ENCODE peak calls at places on chromosomes 1 and 21, in four cellular contexts. Z, Q, B and U are unnamed samples. For H3K27me3, the result is how much of the 10 kb centered on the place peaks cover.

GRCh38 chr1:26164036-26164927 is 4.5 kb downstream of the C1orf232 start:
- DNase-seq in Z (no peak), Q (no peak), B (no peak), U (no peak)

GRCh38 chr1:162690672-162691434 is 58.6 kb downstream of the DDR2 start:
- DNase-seq in Z (peak), Q (no peak), B (no peak), U (peak)

GRCh38 chr1:150763631-150764223 is 1.9 kb downstream of the CTSS start:
- DNase-seq in Z (no peak), Q (no peak), B (no peak), U (no peak)

GRCh38 chr1:6026095-6026809 is 19.4 kb upstream of the KCNAB2 start:
- DNase-seq in Z (no peak), Q (peak), B (peak), U (no peak)

GRCh38 chr1:7755448-7755847 is 15.6 kb upstream of the VAMP3 start:
- DNase-seq in Z (no peak), Q (peak), B (no peak), U (no peak)

GRCh38 chr1:203914292-203914691 is 52.9 kb downstream of the SNRPE start:
- DNase-seq in Z (no peak), Q (peak), B (no peak), U (no peak)

GRCh38 chr1:226533220-226533619 is 15.3 kb upstream of the STUM start:
- DNase-seq in Z (no peak), Q (no peak), B (no peak), U (no peak)

GRCh38 chr1:36123357-36123756 is 1.7 kb downstream of the COL8A2 start:
- DNase-seq in Z (no peak), Q (no peak), B (peak), U (no peak)

GRCh38 chr1:243956448-243956847 is 94.6 kb upstream of the ZBTB18 start:
- DNase-seq in Z (no peak), Q (no peak), B (no peak), U (no peak)

GRCh38 chr1:89274431-89274857 is 1.8 kb upstream of the GBP5 start:
- DNase-seq in Z (no peak), Q (no peak), B (no peak), U (no peak)

GRCh38 chr1:203406446-203407045 is 55.6 kb upstream of the FMOD start:
- DNase-seq in Z (no peak), Q (no peak), B (no peak), U (no peak)

GRCh38 chr1:53982034-53982761 is 35.8 kb downstream of the LDLRAD1 start:
- DNase-seq in Z (peak), Q (peak), B (no peak), U (peak)

GRCh38 chr1:168623003-168623828 is 46.8 kb downstream of the XCL1 start:
- DNase-seq in Z (no peak), Q (no peak), B (no peak), U (no peak)

GRCh38 chr1:44707959-44708831 is 22.8 kb downstream of the RNU5D-1 start:
- DNase-seq in Z (no peak), Q (peak), B (no peak), U (no peak)

GRCh38 chr1:209672705-209673630 is 2.2 kb upstream of the G0S2 start:
- DNase-seq in Z (no peak), Q (no peak), B (peak), U (no peak)

GRCh38 chr1:77639056-77639455 is 43.4 kb downstream of the ZZZ3 start:
- DNase-seq in Z (no peak), Q (no peak), B (no peak), U (no peak)

GRCh38 chr1:203797948-203798347 is 2.5 kb downstream of the ZBED6 start:
- DNase-seq in Z (no peak), Q (peak), B (no peak), U (no peak)

GRCh38 chr1:59638172-59638800 is 176.5 kb upstream of the HOOK1 start:
- DNase-seq in Z (no peak), Q (peak), B (no peak), U (peak)

GRCh38 chr1:77015748-77016341 is 148.6 kb downstream of the ST6GALNAC5 start:
- DNase-seq in Z (no peak), Q (no peak), B (no peak), U (no peak)

GRCh38 chr1:7387053-7387861 is 383.8 kb upstream of the VAMP3 start:
- DNase-seq in Z (no peak), Q (no peak), B (no peak), U (no peak)

GRCh38 chr1:210292276-210292851 is 36.3 kb upstream of the HHAT start:
- DNase-seq in Z (no peak), Q (no peak), B (no peak), U (peak)

GRCh38 chr1:5603353-5604104 is 388.7 kb downstream of the NPHP4 start:
- DNase-seq in Z (no peak), Q (no peak), B (no peak), U (no peak)

GRCh38 chr1:15328785-15329480 is 80.8 kb upstream of the EFHD2 start:
- DNase-seq in Z (no peak), Q (no peak), B (no peak), U (no peak)

GRCh38 chr1:32501865-32502264 is 37.0 kb downstream of the ZBTB8B start:
- DNase-seq in Z (no peak), Q (no peak), B (no peak), U (no peak)

GRCh38 chr21:31293986-31294385 is 50.1 kb downstream of the TIAM1 start:
- DNase-seq in Z (no peak), Q (no peak), B (no peak), U (peak)

GRCh38 chr1:20590313-20590777 is 1.4 kb downstream of the CDA start:
- DNase-seq in Z (no peak), Q (peak), B (no peak), U (no peak)

GRCh38 chr21:17495680-17496079 is 17.2 kb upstream of the CXADR start:
- DNase-seq in Z (no peak), Q (peak), B (no peak), U (no peak)

GRCh38 chr1:51518730-51519047 is 377 bp downstream of the EPS15 start:
- DNase-seq in Z (no peak), Q (peak), B (no peak), U (no peak)

GRCh38 chr1:204493882-204494280 is 724 bp downstream of the PIK3C2B start:
- DNase-seq in Z (no peak), Q (peak), B (no peak), U (peak)

GRCh38 chr1:156515956-156516355 is 15.4 kb upstream of the MEF2D start:
- DNase-seq in Z (no peak), Q (no peak), B (no peak), U (no peak)

GRCh38 chr1:99652881-99653281 is 7.0 kb downstream of the PALMD start:
- DNase-seq in Z (no peak), Q (no peak), B (no peak), U (peak)

GRCh38 chr1:145922266-145922665 is 3.7 kb upstream of the PEX11B start:
- DNase-seq in Z (no peak), Q (no peak), B (no peak), U (no peak)

DNA sequence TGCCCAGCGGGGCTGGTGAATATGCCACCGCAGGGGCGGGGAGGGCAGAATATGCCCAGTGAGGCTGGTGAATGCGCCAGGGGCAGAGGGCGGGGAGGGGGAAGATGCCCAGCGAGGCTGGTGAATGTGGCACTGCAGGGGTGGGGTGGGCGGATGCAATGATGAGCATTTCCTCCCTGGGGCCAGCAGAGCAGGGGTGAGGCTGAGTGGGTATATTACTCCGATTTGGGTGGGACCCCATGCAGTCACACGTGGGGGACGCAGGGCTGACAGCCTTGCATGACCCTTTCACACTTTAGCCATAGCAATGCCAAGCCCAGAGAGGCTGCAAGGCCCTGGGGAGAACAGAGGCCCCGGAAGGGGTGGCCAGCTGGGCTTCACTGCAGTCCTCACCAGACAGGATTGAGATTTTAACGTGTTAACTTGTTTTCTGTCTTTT is 9.3 kb upstream of the SLX9 start:
- DNase-seq in Z (no peak), Q (no peak), B (no peak), U (no peak)
- TF ChIP-seq SUZ12 in Z (no peak), Q (no peak), B (no peak), U (no peak)

GRCh38 chr1:41898191-41898713 is 20.5 kb downstream of the HIVEP3 start:
- DNase-seq in Z (no peak), Q (no peak), B (no peak), U (no peak)
- TF ChIP-seq YY1 in Z (no peak), Q (no peak), B (no peak), U (no peak)

DNA sequence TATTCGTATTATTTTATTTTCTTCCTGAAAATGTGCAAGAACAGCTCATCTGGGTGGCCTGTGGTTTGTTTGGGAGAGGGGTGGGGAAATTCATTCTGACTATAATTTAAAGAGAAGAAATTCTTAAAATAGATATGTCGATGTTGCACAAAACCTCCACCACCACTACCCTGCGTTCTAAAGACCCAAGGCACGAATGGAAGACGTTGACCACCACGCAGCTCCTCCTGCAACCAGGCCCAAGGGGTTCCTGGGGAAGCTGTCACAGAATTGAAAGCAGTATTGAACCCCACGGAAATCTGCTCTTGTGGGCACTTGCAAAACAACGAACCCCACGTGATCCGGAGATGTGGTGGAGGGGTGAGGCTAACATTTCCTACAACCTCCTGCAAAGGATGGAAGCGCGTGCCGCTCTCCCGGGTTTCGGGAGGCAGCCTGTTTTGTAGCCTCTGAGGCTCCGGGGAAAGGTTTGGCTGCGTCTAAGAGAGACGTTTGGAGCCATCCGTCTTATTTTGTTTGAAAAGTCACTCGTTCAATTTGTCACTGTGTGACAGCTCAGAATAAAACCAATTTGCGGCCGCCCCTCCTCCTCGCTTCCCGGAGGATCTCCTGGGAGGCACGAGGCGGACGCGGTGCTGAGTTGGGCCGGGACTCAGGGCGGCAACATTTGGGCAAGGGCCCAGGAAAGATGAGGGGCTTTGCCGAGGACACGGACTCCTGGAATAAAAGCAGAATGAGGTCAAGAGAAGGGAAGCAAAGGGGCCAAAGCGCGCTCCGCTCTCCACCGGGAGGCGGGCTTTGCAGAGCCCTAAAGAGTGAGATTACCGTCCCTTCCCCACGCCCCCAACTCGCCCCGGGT is 791 bp upstream of the HLX start:
- DNase-seq in Z (no peak), Q (no peak), B (no peak), U (no peak)
- H3K27me3 ChIP-seq in Z (half or more), Q (under half), B (under half), U (half or more)

DNA sequence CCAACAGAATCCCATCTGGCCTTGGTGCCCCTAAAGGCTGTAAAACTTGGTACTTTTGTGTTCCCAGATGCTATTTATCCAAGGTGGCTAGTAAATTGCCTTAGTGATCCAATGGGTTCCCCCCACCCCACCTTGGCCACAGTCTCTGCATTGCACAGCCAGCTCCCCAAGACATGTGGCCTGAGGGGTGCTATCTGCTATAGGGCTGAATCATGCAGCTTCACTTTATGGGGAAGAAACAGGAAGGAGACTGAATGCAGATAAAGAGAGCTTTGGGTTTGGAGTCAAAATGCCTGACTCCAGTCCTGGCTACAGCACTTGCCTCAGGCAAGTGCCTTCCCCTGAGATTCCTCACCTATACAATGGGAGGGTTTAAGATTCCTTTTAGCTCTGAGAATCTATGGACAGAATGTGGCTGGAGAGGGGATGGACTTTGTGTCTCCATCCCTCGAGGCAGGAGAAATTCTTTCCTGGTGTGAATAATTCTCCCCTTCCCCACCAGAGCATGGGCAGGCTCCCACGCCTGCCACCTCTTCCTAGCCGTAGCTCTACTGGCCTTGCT is 6.5 kb downstream of the RHEX start:
- DNase-seq in Z (no peak), Q (no peak), B (no peak), U (peak)
- TF ChIP-seq SUZ12 in Z (no peak), Q (no peak), B (no peak), U (no peak)

GRCh38 chr21:39037807-39038405 is 145.3 kb downstream of the PSMG1 start:
- DNase-seq in Z (no peak), Q (no peak), B (no peak), U (peak)

GRCh38 chr21:39034590-39035536 is 148.4 kb downstream of the PSMG1 start:
- DNase-seq in Z (no peak), Q (no peak), B (no peak), U (no peak)

GRCh38 chr21:39041815-39042214 is 141.4 kb downstream of the PSMG1 start:
- DNase-seq in Z (no peak), Q (no peak), B (no peak), U (no peak)

GRCh38 chr21:39036581-39036980 is 146.7 kb downstream of the PSMG1 start:
- DNase-seq in Z (no peak), Q (no peak), B (no peak), U (no peak)

DNA sequence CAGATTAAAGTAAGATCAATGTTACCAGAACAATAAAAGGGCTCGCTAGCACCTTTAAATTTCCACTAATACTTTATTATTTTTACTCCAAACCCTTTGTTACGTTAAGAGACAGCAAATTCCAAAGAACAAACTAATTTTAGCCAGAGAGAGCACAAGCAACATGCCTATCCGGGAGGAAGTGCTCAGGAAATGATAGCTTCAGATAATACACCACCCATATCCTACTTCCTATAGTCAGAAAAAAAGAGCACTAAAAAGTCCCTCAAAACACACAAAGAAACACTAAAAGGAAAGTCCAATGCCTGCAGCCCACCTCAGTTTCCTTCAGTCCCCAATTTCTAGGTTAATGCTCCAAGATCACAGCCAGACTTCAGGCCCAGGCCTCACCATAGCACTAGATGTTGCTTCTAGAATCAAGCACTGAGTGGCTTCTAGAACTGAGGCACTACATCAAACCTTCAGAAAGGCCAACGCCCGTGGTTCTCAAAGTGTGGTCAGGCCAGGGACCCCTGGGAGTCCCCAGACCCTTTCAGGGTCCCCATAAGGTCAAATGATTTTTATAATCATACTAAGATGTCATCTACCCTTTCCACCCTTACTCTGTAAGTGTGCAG is 142.6 kb downstream of the PSMG1 start:
- DNase-seq in Z (no peak), Q (no peak), B (no peak), U (no peak)
- TF ChIP-seq YY1 in Z (no peak), Q (no peak), B (no peak), U (no peak)